ENCODE peak calls at places on chromosomes 6 and 20, in six cellular contexts. M, W, S, L, C and K are unnamed samples.

GRCh38 chr20:4833074-4833473 is 111.4 kb downstream of the PRND start:
- DNase-seq in M (no peak), W (no peak), S (no peak), L (no peak), C (no peak), K (no peak)

GRCh38 chr20:50224553-50225255 is 34.1 kb downstream of the CEBPB start:
- DNase-seq in M (no peak), W (peak; percentile 92), S (no peak), L (no peak), C (no peak), K (no peak)

GRCh38 chr6:56869346-56869745 is 85.6 kb upstream of the BEND6 start:
- DNase-seq in M (no peak), W (no peak), S (no peak), L (no peak), C (no peak), K (no peak)

GRCh38 chr6:79543411-79543810 is 6.2 kb upstream of the LCA5 start:
- DNase-seq in M (no peak), W (no peak), S (no peak), L (no peak), C (no peak), K (no peak)

GRCh38 chr20:64119301-64119680 is 11.9 kb upstream of the NPBWR2 start:
- DNase-seq in M (no peak), W (no peak), S (no peak), L (no peak), C (no peak), K (no peak)

GRCh38 chr20:3172933-3173581 is at the start of gene LZTS3:
- DNase-seq in M (peak; percentile 90), W (peak; percentile 84), S (peak; percentile 73), L (peak; percentile 57), C (peak; percentile 57), K (peak; percentile 76)

GRCh38 chr6:129100164-129100563 is 217.2 kb downstream of the LAMA2 start:
- DNase-seq in M (no peak), W (no peak), S (no peak), L (no peak), C (no peak), K (no peak)

GRCh38 chr20:8156603-8157079 is 24.6 kb downstream of the PLCB1 start:
- DNase-seq in M (no peak), W (no peak), S (no peak), L (no peak), C (no peak), K (no peak)

GRCh38 chr20:61066541-61066940 is 185.5 kb upstream of the CDH4 start:
- DNase-seq in M (no peak), W (no peak), S (no peak), L (no peak), C (no peak), K (no peak)

GRCh38 chr6:144285798-144286502 is 815 bp downstream of the UTRN start:
- DNase-seq in M (peak; percentile 32), W (peak; percentile 93), S (peak; percentile 37), L (peak; percentile 28), C (peak; percentile 57), K (peak; percentile 71)

GRCh38 chr20:50309764-50310672 is 119.4 kb downstream of the CEBPB start:
- DNase-seq in M (no peak), W (peak; percentile 78), S (no peak), L (no peak), C (no peak), K (no peak)

GRCh38 chr6:170094686-170095272 is 196.1 kb downstream of the DLL1 start:
- DNase-seq in M (no peak), W (peak; percentile 36), S (no peak), L (no peak), C (no peak), K (no peak)

GRCh38 chr6:39102024-39102820 is 12.8 kb downstream of the SAYSD1 start:
- DNase-seq in M (no peak), W (no peak), S (no peak), L (peak; percentile 5), C (no peak), K (peak; percentile 74)

GRCh38 chr6:79385893-79386292 is 151.3 kb downstream of the LCA5 start:
- DNase-seq in M (no peak), W (no peak), S (no peak), L (no peak), C (no peak), K (no peak)

GRCh38 chr6:25816252-25816651 is 15.6 kb downstream of the SLC17A1 start:
- DNase-seq in M (no peak), W (no peak), S (no peak), L (no peak), C (no peak), K (no peak)

GRCh38 chr6:47034421-47034820 is 7.7 kb downstream of the ADGRF1 start:
- DNase-seq in M (no peak), W (no peak), S (no peak), L (no peak), C (no peak), K (no peak)

GRCh38 chr6:76465410-76465809 is 392.9 kb upstream of the IMPG1 start:
- DNase-seq in M (no peak), W (no peak), S (no peak), L (no peak), C (no peak), K (peak; percentile 2)

GRCh38 chr6:151087861-151088598 is 151.7 kb upstream of the AKAP12 start:
- DNase-seq in M (no peak), W (no peak), S (no peak), L (no peak), C (no peak), K (peak; percentile 54)